ENCODE peak calls at places on chromosomes 13 and 19, in nine cellular contexts. P is mesothelial cell of epicardium; T is esophagus squamous epithelium; B is tibial nerve; D is left ventricle myocardium superior; C is foreskin fibroblast; J is activated naive CD4-positive, alpha-beta T cell treated with Interleukin-2 at 50 U/mL for 16 hours; Q is T-helper 17 cell; I is GM23248. L is an unnamed sample.

GRCh38 chr13:89465366-89465765 is 1794.2 kb downstream of the SLITRK5 start:
- DNase-seq in J (no peak), Q (no peak), B (no peak), T (no peak), C (no peak), D (no peak), P (no peak), I (peak; percentile 3), L (no peak)

GRCh38 chr19:46728693-46729339 is 11.9 kb upstream of the PRKD2 start:
- DNase-seq in B (peak; percentile 58), J (peak; percentile 82), C (peak; percentile 82), D (peak; percentile 88), I (peak; percentile 71), P (peak; percentile 77), T (no peak), Q (peak; percentile 88), L (peak; percentile 60)

GRCh38 chr19:51783373-51783772 is 11.6 kb upstream of the FPR3 start:
- DNase-seq in Q (no peak), I (peak; percentile 46), T (no peak), D (no peak), B (no peak), P (no peak), J (no peak), C (peak; percentile 14), L (no peak)

GRCh38 chr19:40365613-40366401 is 17.3 kb downstream of the PLD3 start:
- DNase-seq in C (peak; percentile 80), T (no peak), B (peak; percentile 56), Q (no peak), P (peak; percentile 91), D (peak; percentile 79), J (peak; percentile 40), I (peak; percentile 16), L (peak; percentile 88)

GRCh38 chr13:44007451-44007850 is 127.7 kb downstream of the LACC1 start:
- DNase-seq in T (no peak), C (no peak), B (no peak), D (no peak), J (no peak), Q (no peak), P (no peak), I (no peak), L (no peak)

GRCh38 chr19:22797040-22797439 is 13.1 kb upstream of the ZNF99 start:
- DNase-seq in J (no peak), D (no peak), C (no peak), Q (no peak), P (no peak), I (no peak), B (no peak), T (no peak), L (no peak)

GRCh38 chr13:45500492-45501174 is 35.9 kb downstream of the COG3 start:
- DNase-seq in P (no peak), T (no peak), D (no peak), Q (no peak), B (no peak), C (peak; percentile 90), J (no peak), I (peak; percentile 82), L (no peak)

GRCh38 chr13:58573742-58574141 is 942.2 kb downstream of the PCDH17 start:
- DNase-seq in D (no peak), C (no peak), P (no peak), I (no peak), J (no peak), T (no peak), Q (no peak), B (no peak), L (no peak)

GRCh38 chr13:28611021-28611420 is 47.9 kb upstream of the POMP start:
- DNase-seq in B (no peak), T (no peak), C (no peak), D (no peak), Q (no peak), I (no peak), P (no peak), J (no peak), L (no peak)

GRCh38 chr19:55382522-55383054 is 1.5 kb downstream of the TMEM238 start:
- DNase-seq in J (no peak), D (no peak), B (no peak), T (no peak), Q (no peak), C (no peak), P (no peak), I (no peak), L (no peak)

GRCh38 chr19:8831832-8832131 is 322 bp downstream of the ZNF558 start:
- DNase-seq in B (no peak), T (no peak), Q (no peak), C (no peak), I (no peak), J (no peak), D (no peak), P (no peak), L (no peak)

GRCh38 chr19:29810504-29810871 is 1.3 kb upstream of the CCNE1 start:
- DNase-seq in I (peak; percentile 51), T (no peak), C (peak; percentile 63), D (peak; percentile 31), B (peak; percentile 21), J (no peak), P (no peak), Q (no peak), L (no peak)

GRCh38 chr13:27972619-27972877 is 3.4 kb upstream of the CDX2 start:
- DNase-seq in T (no peak), Q (no peak), C (no peak), P (no peak), B (no peak), D (no peak), I (no peak), J (no peak), L (no peak)

GRCh38 chr19:2247433-2248101 is 1.6 kb upstream of the AMH start:
- DNase-seq in I (no peak), P (no peak), C (no peak), T (no peak), B (no peak), J (no peak), Q (no peak), D (no peak), L (no peak)

GRCh38 chr13:35599385-35599784 is 122.9 kb upstream of the MAB21L1 start:
- DNase-seq in I (peak; percentile 1), T (no peak), Q (no peak), C (peak; percentile 9), P (no peak), J (no peak), B (no peak), D (no peak), L (no peak)

GRCh38 chr19:1252221-1252817 is 3.9 kb downstream of the MIDN start:
- DNase-seq in I (peak; percentile 98), Q (no peak), J (peak; percentile 59), P (no peak), C (peak; percentile 98), D (peak; percentile 94), T (peak; percentile 83), B (peak; percentile 85), L (no peak)

GRCh38 chr19:2253106-2254051 is 2.8 kb downstream of the JSRP1 start:
- DNase-seq in J (peak; percentile 51), C (no peak), D (no peak), T (no peak), B (no peak), Q (no peak), I (no peak), P (no peak), L (no peak)

GRCh38 chr19:593055-593454 is 3.4 kb downstream of the HCN2 start:
- DNase-seq in I (no peak), J (no peak), B (no peak), Q (no peak), C (no peak), T (no peak), D (no peak), P (no peak), L (no peak)

GRCh38 chr19:35154535-35155406 is at the start of gene FXYD5:
- DNase-seq in Q (peak; percentile 50), J (peak; percentile 86), P (peak; percentile 60), T (no peak), B (no peak), D (peak; percentile 79), C (peak; percentile 93), I (peak; percentile 96), L (no peak)

GRCh38 chr13:92260363-92260762 is 861.9 kb downstream of the GPC5 start:
- DNase-seq in T (no peak), Q (no peak), P (no peak), B (no peak), D (no peak), J (no peak), C (no peak), I (no peak), L (no peak)

GRCh38 chr19:7792286-7792685 is 29.2 kb downstream of the CLEC4M start:
- DNase-seq in B (no peak), Q (no peak), I (no peak), C (no peak), P (peak; percentile 64), T (no peak), D (no peak), J (no peak), L (no peak)

GRCh38 chr13:113567681-113568080 is 16.9 kb upstream of the TFDP1 start:
- DNase-seq in P (no peak), C (no peak), Q (no peak), I (no peak), D (no peak), T (no peak), J (no peak), B (no peak), L (no peak)

GRCh38 chr19:55958356-55958755 is 10.7 kb downstream of the NLRP8 start:
- DNase-seq in D (no peak), Q (no peak), P (no peak), J (no peak), B (no peak), T (no peak), I (no peak), C (no peak), L (no peak)

GRCh38 chr13:50125306-50125555 is 110.0 kb downstream of the KCNRG start:
- DNase-seq in Q (peak; percentile 74), D (no peak), P (no peak), I (no peak), T (no peak), J (no peak), C (no peak), B (no peak), L (no peak)

GRCh38 chr19:32421589-32422361 is 16.2 kb downstream of the DPY19L3 start:
- DNase-seq in T (no peak), I (no peak), P (no peak), J (no peak), Q (no peak), C (no peak), D (no peak), B (no peak), L (no peak)

GRCh38 chr13:53201454-53202225 is 173.0 kb downstream of the OLFM4 start:
- DNase-seq in P (no peak), I (peak; percentile 36), C (no peak), J (no peak), B (no peak), D (peak; percentile 35), Q (no peak), T (no peak), L (peak; percentile 23)

GRCh38 chr13:73168226-73168992 is 109.6 kb downstream of the KLF5 start:
- DNase-seq in D (no peak), P (no peak), B (no peak), I (peak; percentile 59), Q (no peak), C (no peak), T (no peak), J (no peak), L (no peak)

GRCh38 chr13:79682164-79682563 is 201.2 kb downstream of the NDFIP2 start:
- DNase-seq in P (no peak), Q (no peak), D (no peak), C (no peak), T (no peak), J (no peak), B (no peak), I (no peak), L (no peak)

GRCh38 chr13:35760678-35761308 is 284.3 kb upstream of the MAB21L1 start:
- DNase-seq in J (no peak), P (no peak), Q (no peak), I (no peak), C (no peak), D (no peak), B (no peak), T (no peak), L (no peak)

GRCh38 chr19:413756-414420 is 4.9 kb upstream of the C2CD4C start:
- DNase-seq in C (no peak), Q (no peak), T (no peak), P (no peak), B (no peak), D (no peak), J (no peak), I (no peak), L (no peak)

GRCh38 chr13:89783221-89783755 is 1564.2 kb upstream of the MIR17HG start:
- DNase-seq in P (no peak), I (no peak), C (no peak), D (no peak), Q (no peak), J (no peak), B (no peak), T (no peak), L (no peak)